ENCODE peak calls at places on chromosomes 16 and 17, in seven cellular contexts. One of them, this sample, is unnamed.

GRCh38 chr16:56894331-56894917 is 29.4 kb downstream of the SLC12A3 start:
- DNase-seq in cardiac muscle cell: no peak
- DNase-seq in endothelial cell: no peak
- DNase-seq in mesothelial cell of epicardium: no peak
- DNase-seq in BJ: no peak
- DNase-seq in AG10803: no peak
- DNase-seq in PC-3: no peak
- DNase-seq in this sample: no peak

GRCh38 chr17:42329025-42329976 is 41.0 kb downstream of the STAT5A start:
- DNase-seq in cardiac muscle cell: peak
- DNase-seq in endothelial cell: no peak
- DNase-seq in mesothelial cell of epicardium: no peak
- DNase-seq in BJ: peak
- DNase-seq in AG10803: peak
- DNase-seq in PC-3: no peak
- DNase-seq in this sample: peak

GRCh38 chr17:21573961-21574610 is 118.2 kb upstream of the KCNJ18 start:
- DNase-seq in cardiac muscle cell: peak
- DNase-seq in endothelial cell: no peak
- DNase-seq in mesothelial cell of epicardium: no peak
- DNase-seq in BJ: peak
- DNase-seq in AG10803: peak
- DNase-seq in PC-3: no peak
- DNase-seq in this sample: peak

GRCh38 chr16:70646260-70647241 is at the start of gene IL34:
- DNase-seq in cardiac muscle cell: peak
- DNase-seq in endothelial cell: no peak
- DNase-seq in mesothelial cell of epicardium: no peak
- DNase-seq in BJ: no peak
- DNase-seq in AG10803: no peak
- DNase-seq in PC-3: no peak
- DNase-seq in this sample: peak

GRCh38 chr17:48644159-48644558 is 18.0 kb upstream of the HOXB9 start:
- DNase-seq in cardiac muscle cell: no peak
- DNase-seq in endothelial cell: no peak
- DNase-seq in mesothelial cell of epicardium: no peak
- DNase-seq in BJ: no peak
- DNase-seq in AG10803: peak
- DNase-seq in PC-3: no peak
- DNase-seq in this sample: no peak

GRCh38 chr17:78081551-78081950 is 47.0 kb downstream of the TMC6 start:
- DNase-seq in cardiac muscle cell: no peak
- DNase-seq in endothelial cell: no peak
- DNase-seq in mesothelial cell of epicardium: no peak
- DNase-seq in BJ: no peak
- DNase-seq in AG10803: no peak
- DNase-seq in PC-3: no peak
- DNase-seq in this sample: no peak

GRCh38 chr17:83203472-83204221 is 124.2 kb downstream of the METRNL start:
- DNase-seq in cardiac muscle cell: no peak
- DNase-seq in endothelial cell: no peak
- DNase-seq in mesothelial cell of epicardium: no peak
- DNase-seq in BJ: no peak
- DNase-seq in AG10803: peak
- DNase-seq in PC-3: no peak
- DNase-seq in this sample: no peak

GRCh38 chr17:82236142-82236971 is 7.5 kb downstream of the SLC16A3 start:
- DNase-seq in cardiac muscle cell: peak
- DNase-seq in endothelial cell: peak
- DNase-seq in mesothelial cell of epicardium: no peak
- DNase-seq in BJ: no peak
- DNase-seq in AG10803: no peak
- DNase-seq in PC-3: peak
- DNase-seq in this sample: no peak

GRCh38 chr17:77364381-77364911 is 223.7 kb downstream of the SEC14L1 start:
- DNase-seq in cardiac muscle cell: no peak
- DNase-seq in endothelial cell: no peak
- DNase-seq in mesothelial cell of epicardium: no peak
- DNase-seq in BJ: no peak
- DNase-seq in AG10803: no peak
- DNase-seq in PC-3: no peak
- DNase-seq in this sample: no peak

DNA sequence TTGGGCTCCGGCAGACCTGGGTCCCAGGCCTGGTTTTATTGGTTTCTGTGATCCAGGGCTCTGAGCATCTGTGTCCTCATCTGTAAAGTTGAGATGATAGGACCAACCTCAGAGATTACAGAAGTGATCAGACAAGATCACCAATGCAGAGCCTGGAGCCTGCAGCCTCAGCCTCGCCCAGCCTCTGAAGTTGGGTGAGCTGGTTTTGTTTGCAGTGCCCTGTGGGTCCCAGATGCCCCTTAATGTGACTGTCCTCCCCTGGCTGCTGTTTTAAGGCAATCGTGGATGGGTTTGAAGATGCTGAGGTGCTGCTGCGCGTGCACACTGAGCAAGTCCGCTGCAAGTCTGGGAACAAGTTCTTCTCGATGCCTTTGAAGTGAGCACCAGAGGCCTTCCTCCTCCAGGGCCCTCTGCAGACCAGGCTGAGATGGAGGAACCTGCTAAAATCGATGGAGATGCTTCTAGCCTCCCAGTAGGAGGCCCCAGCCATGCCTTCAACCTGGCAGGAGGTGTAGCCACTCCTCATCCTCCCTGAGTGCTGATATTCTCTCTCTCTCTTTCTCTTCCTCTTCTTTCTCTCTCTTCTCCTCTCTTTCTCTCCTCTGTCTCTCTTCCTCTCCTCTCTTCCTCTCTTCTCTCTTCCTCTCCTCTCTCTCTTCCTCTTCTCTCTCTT is 5.6 kb upstream of the MMP15 start:
- DNase-seq in cardiac muscle cell: no peak
- DNase-seq in endothelial cell: no peak
- DNase-seq in mesothelial cell of epicardium: no peak
- DNase-seq in BJ: no peak
- DNase-seq in AG10803: no peak
- DNase-seq in PC-3: no peak
- DNase-seq in this sample: no peak
- TF ChIP-seq CTCF in cardiac muscle cell: no peak
- TF ChIP-seq CTCF in endothelial cell: no peak
- TF ChIP-seq CTCF in mesothelial cell of epicardium: no peak
- TF ChIP-seq CTCF in BJ: no peak
- TF ChIP-seq CTCF in AG10803: no peak
- TF ChIP-seq CTCF in PC-3: no peak
- TF ChIP-seq CTCF in this sample: no peak

GRCh38 chr16:60636117-60636516 is 1400.1 kb downstream of the CDH8 start:
- DNase-seq in cardiac muscle cell: no peak
- DNase-seq in endothelial cell: no peak
- DNase-seq in mesothelial cell of epicardium: no peak
- DNase-seq in BJ: no peak
- DNase-seq in AG10803: no peak
- DNase-seq in PC-3: peak
- DNase-seq in this sample: no peak

GRCh38 chr16:60642956-60643355 is 1393.3 kb downstream of the CDH8 start:
- DNase-seq in cardiac muscle cell: no peak
- DNase-seq in endothelial cell: no peak
- DNase-seq in mesothelial cell of epicardium: no peak
- DNase-seq in BJ: no peak
- DNase-seq in AG10803: peak
- DNase-seq in PC-3: peak
- DNase-seq in this sample: peak

GRCh38 chr16:60645541-60645940 is 1390.7 kb downstream of the CDH8 start:
- DNase-seq in cardiac muscle cell: no peak
- DNase-seq in endothelial cell: no peak
- DNase-seq in mesothelial cell of epicardium: no peak
- DNase-seq in BJ: no peak
- DNase-seq in AG10803: no peak
- DNase-seq in PC-3: no peak
- DNase-seq in this sample: no peak

GRCh38 chr16:60641067-60641466 is 1395.2 kb downstream of the CDH8 start:
- DNase-seq in cardiac muscle cell: no peak
- DNase-seq in endothelial cell: no peak
- DNase-seq in mesothelial cell of epicardium: no peak
- DNase-seq in BJ: no peak
- DNase-seq in AG10803: no peak
- DNase-seq in PC-3: no peak
- DNase-seq in this sample: no peak

GRCh38 chr16:60640038-60640437 is 1396.2 kb downstream of the CDH8 start:
- DNase-seq in cardiac muscle cell: no peak
- DNase-seq in endothelial cell: no peak
- DNase-seq in mesothelial cell of epicardium: no peak
- DNase-seq in BJ: no peak
- DNase-seq in AG10803: no peak
- DNase-seq in PC-3: no peak
- DNase-seq in this sample: no peak
- TF ChIP-seq CTCF in cardiac muscle cell: no peak
- TF ChIP-seq CTCF in endothelial cell: no peak
- TF ChIP-seq CTCF in mesothelial cell of epicardium: no peak
- TF ChIP-seq CTCF in BJ: no peak
- TF ChIP-seq CTCF in AG10803: no peak
- TF ChIP-seq CTCF in PC-3: no peak
- TF ChIP-seq CTCF in this sample: no peak

GRCh38 chr16:30406911-30407793 is at the start of gene ZNF771:
- DNase-seq in cardiac muscle cell: peak
- DNase-seq in endothelial cell: peak
- DNase-seq in mesothelial cell of epicardium: peak
- DNase-seq in BJ: peak
- DNase-seq in AG10803: peak
- DNase-seq in PC-3: peak
- DNase-seq in this sample: peak
- TF ChIP-seq CTCF in cardiac muscle cell: no peak
- TF ChIP-seq CTCF in endothelial cell: no peak
- TF ChIP-seq CTCF in mesothelial cell of epicardium: no peak
- TF ChIP-seq CTCF in BJ: no peak
- TF ChIP-seq CTCF in AG10803: no peak
- TF ChIP-seq CTCF in PC-3: no peak
- TF ChIP-seq CTCF in this sample: no peak

GRCh38 chr16:27267037-27267677 is 1.4 kb downstream of the NSMCE1 start:
- DNase-seq in cardiac muscle cell: no peak
- DNase-seq in endothelial cell: no peak
- DNase-seq in mesothelial cell of epicardium: no peak
- DNase-seq in BJ: no peak
- DNase-seq in AG10803: no peak
- DNase-seq in PC-3: no peak
- DNase-seq in this sample: no peak

GRCh38 chr16:27270389-27270788 is 1.8 kb upstream of the NSMCE1 start:
- DNase-seq in cardiac muscle cell: no peak
- DNase-seq in endothelial cell: no peak
- DNase-seq in mesothelial cell of epicardium: no peak
- DNase-seq in BJ: no peak
- DNase-seq in AG10803: no peak
- DNase-seq in PC-3: no peak
- DNase-seq in this sample: no peak

GRCh38 chr16:27269300-27270150 is 953 bp upstream of the NSMCE1 start:
- DNase-seq in cardiac muscle cell: no peak
- DNase-seq in endothelial cell: no peak
- DNase-seq in mesothelial cell of epicardium: no peak
- DNase-seq in BJ: no peak
- DNase-seq in AG10803: no peak
- DNase-seq in PC-3: no peak
- DNase-seq in this sample: no peak

GRCh38 chr16:27265982-27266381 is 2.6 kb downstream of the NSMCE1 start:
- DNase-seq in cardiac muscle cell: no peak
- DNase-seq in endothelial cell: no peak
- DNase-seq in mesothelial cell of epicardium: no peak
- DNase-seq in BJ: no peak
- DNase-seq in AG10803: no peak
- DNase-seq in PC-3: no peak
- DNase-seq in this sample: no peak

GRCh38 chr16:27268376-27269299 is at the start of gene NSMCE1:
- DNase-seq in cardiac muscle cell: peak
- DNase-seq in endothelial cell: peak
- DNase-seq in mesothelial cell of epicardium: peak
- DNase-seq in BJ: peak
- DNase-seq in AG10803: peak
- DNase-seq in PC-3: peak
- DNase-seq in this sample: peak
- TF ChIP-seq CTCF in cardiac muscle cell: no peak
- TF ChIP-seq CTCF in endothelial cell: no peak
- TF ChIP-seq CTCF in mesothelial cell of epicardium: no peak
- TF ChIP-seq CTCF in BJ: peak
- TF ChIP-seq CTCF in AG10803: peak
- TF ChIP-seq CTCF in PC-3: no peak
- TF ChIP-seq CTCF in this sample: no peak

GRCh38 chr16:75494184-75494583 is 1.1 kb downstream of the CHST6 start:
- DNase-seq in cardiac muscle cell: no peak
- DNase-seq in endothelial cell: no peak
- DNase-seq in mesothelial cell of epicardium: no peak
- DNase-seq in BJ: no peak
- DNase-seq in AG10803: no peak
- DNase-seq in PC-3: no peak
- DNase-seq in this sample: no peak

GRCh38 chr16:75496546-75496945 is 1.3 kb upstream of the CHST6 start:
- DNase-seq in cardiac muscle cell: peak
- DNase-seq in endothelial cell: no peak
- DNase-seq in mesothelial cell of epicardium: no peak
- DNase-seq in BJ: no peak
- DNase-seq in AG10803: no peak
- DNase-seq in PC-3: no peak
- DNase-seq in this sample: no peak

GRCh38 chr16:75494696-75495601 is at the start of gene CHST6:
- DNase-seq in cardiac muscle cell: peak
- DNase-seq in endothelial cell: peak
- DNase-seq in mesothelial cell of epicardium: no peak
- DNase-seq in BJ: no peak
- DNase-seq in AG10803: no peak
- DNase-seq in PC-3: no peak
- DNase-seq in this sample: peak

GRCh38 chr16:75488322-75488721 is 6.9 kb downstream of the CHST6 start:
- DNase-seq in cardiac muscle cell: no peak
- DNase-seq in endothelial cell: no peak
- DNase-seq in mesothelial cell of epicardium: no peak
- DNase-seq in BJ: no peak
- DNase-seq in AG10803: no peak
- DNase-seq in PC-3: no peak
- DNase-seq in this sample: no peak

DNA sequence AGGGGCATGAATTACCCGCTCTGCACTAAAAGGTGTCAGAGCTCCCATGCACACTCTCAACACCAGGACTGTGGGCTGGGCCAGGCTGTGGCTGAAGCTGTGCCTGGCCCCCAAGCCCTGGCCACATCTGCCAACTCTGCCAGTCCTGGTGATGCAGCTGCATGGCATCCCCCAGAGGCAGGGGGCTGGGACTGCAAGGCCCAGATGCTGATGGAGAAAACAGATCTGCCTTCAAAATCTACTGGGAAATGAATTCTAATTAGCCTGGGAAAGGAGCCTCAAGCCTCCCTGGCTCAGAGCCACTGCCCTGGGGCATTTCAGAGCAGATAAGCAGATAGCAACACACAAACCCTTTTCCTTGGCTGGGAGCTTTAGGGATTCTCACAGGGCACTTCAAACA is 3.4 kb downstream of the CHST6 start:
- DNase-seq in cardiac muscle cell: no peak
- DNase-seq in endothelial cell: no peak
- DNase-seq in mesothelial cell of epicardium: no peak
- DNase-seq in BJ: no peak
- DNase-seq in AG10803: no peak
- DNase-seq in PC-3: peak
- DNase-seq in this sample: peak
- TF ChIP-seq CTCF in cardiac muscle cell: peak
- TF ChIP-seq CTCF in endothelial cell: no peak
- TF ChIP-seq CTCF in mesothelial cell of epicardium: no peak
- TF ChIP-seq CTCF in BJ: no peak
- TF ChIP-seq CTCF in AG10803: no peak
- TF ChIP-seq CTCF in PC-3: peak
- TF ChIP-seq CTCF in this sample: no peak